ENCODE peak calls at places on chromosomes 16 and 17, in six cellular contexts. P, J, X, Y, D and V are unnamed samples.

GRCh38 chr17:73091410-73091769 is 1.1 kb downstream of the SLC39A11 start:
- DNase-seq in D (no peak), Y (no peak), J (no peak), X (no peak), P (no peak), V (no peak)

GRCh38 chr17:27523712-27524111 is 67.5 kb downstream of the KSR1 start:
- DNase-seq in X (no peak), D (no peak), Y (no peak), J (no peak), P (no peak), V (no peak)

GRCh38 chr17:57879437-57880085 is 29.7 kb upstream of the MRPS23 start:
- DNase-seq in Y (no peak), D (no peak), P (peak), J (no peak), X (peak), V (no peak)

GRCh38 chr16:14559809-14560227 is 70.2 kb downstream of the PARN start:
- DNase-seq in X (peak), J (no peak), D (no peak), P (no peak), Y (no peak), V (peak)

GRCh38 chr16:3868556-3868955 is 12.0 kb downstream of the CREBBP start:
- DNase-seq in D (no peak), X (no peak), Y (no peak), J (no peak), P (no peak), V (peak)

GRCh38 chr16:29925805-29926674 is at the start of gene KCTD13:
- DNase-seq in Y (peak), X (peak), J (peak), P (peak), D (peak), V (peak)

GRCh38 chr16:15811778-15812750 is 44.8 kb downstream of the MYH11 start:
- DNase-seq in P (no peak), Y (no peak), J (no peak), D (no peak), X (no peak), V (peak)

GRCh38 chr17:60006160-60006559 is 41.6 kb upstream of the RNFT1 start:
- DNase-seq in X (no peak), D (no peak), P (no peak), Y (no peak), J (no peak), V (no peak)

GRCh38 chr17:38454528-38454927 is 26.3 kb downstream of the ARHGAP23 start:
- DNase-seq in D (no peak), P (peak), X (no peak), J (no peak), Y (peak), V (no peak)

GRCh38 chr16:57775661-57776469 is 26.4 kb downstream of the KIFC3 start:
- DNase-seq in P (no peak), J (no peak), D (no peak), Y (no peak), X (peak), V (peak)

GRCh38 chr17:55407641-55408566 is 13.7 kb downstream of the MMD start:
- DNase-seq in J (no peak), X (peak), P (no peak), D (no peak), Y (no peak), V (no peak)

GRCh38 chr16:66366433-66367299 is at the start of gene CDH5:
- DNase-seq in Y (peak), J (no peak), D (no peak), P (no peak), X (no peak), V (no peak)

GRCh38 chr17:57486978-57487377 is 230.7 kb downstream of the MSI2 start:
- DNase-seq in P (no peak), X (no peak), Y (no peak), D (no peak), J (no peak), V (peak)

GRCh38 chr17:79019631-79020584 is 4.1 kb upstream of the C1QTNF1 start:
- DNase-seq in D (no peak), P (peak), Y (peak), J (peak), X (peak), V (peak)

GRCh38 chr16:87677830-87678229 is 75.5 kb downstream of the JPH3 start:
- DNase-seq in P (no peak), Y (no peak), D (no peak), J (no peak), X (no peak), V (no peak)

GRCh38 chr16:17105239-17105721 is 365.5 kb downstream of the XYLT1 start:
- DNase-seq in Y (no peak), X (no peak), D (no peak), P (no peak), J (no peak), V (no peak)

GRCh38 chr16:77965346-77965745 is 57.0 kb upstream of the CLEC3A start:
- DNase-seq in J (no peak), Y (no peak), P (no peak), D (no peak), X (no peak), V (no peak)

GRCh38 chr16:18853694-18854093 is 52.3 kb upstream of the ARL6IP1 start:
- DNase-seq in Y (no peak), P (no peak), J (no peak), D (no peak), X (no peak), V (no peak)

GRCh38 chr16:50467559-50467942 is 80.6 kb upstream of the NKD1 start:
- DNase-seq in Y (no peak), X (no peak), D (no peak), J (no peak), P (no peak), V (no peak)

GRCh38 chr16:20910781-20911321 is 10.3 kb downstream of the LYRM1 start:
- DNase-seq in D (no peak), J (no peak), P (no peak), X (no peak), Y (peak), V (peak)

GRCh38 chr17:81063488-81064093 is 28.6 kb downstream of the BAIAP2 start:
- DNase-seq in J (no peak), P (no peak), D (no peak), X (no peak), Y (no peak), V (no peak)

GRCh38 chr17:35089846-35090193 is 26.3 kb upstream of the RFFL start:
- DNase-seq in Y (peak), D (no peak), X (peak), J (peak), P (peak), V (peak)

GRCh38 chr17:9658593-9659211 is 13.4 kb downstream of the USP43 start:
- DNase-seq in Y (no peak), X (no peak), P (no peak), D (no peak), J (no peak), V (no peak)

GRCh38 chr17:43324205-43324893 is 74.4 kb upstream of the ARL4D start:
- DNase-seq in P (no peak), X (no peak), D (peak), Y (peak), J (no peak), V (no peak)

GRCh38 chr16:75114179-75114945 is 2.2 kb downstream of the LDHD start:
- DNase-seq in D (no peak), P (no peak), J (no peak), Y (no peak), X (no peak), V (no peak)

GRCh38 chr16:76780556-76780955 is 410.4 kb upstream of the MON1B start:
- DNase-seq in D (no peak), Y (no peak), J (no peak), P (no peak), X (no peak), V (peak)

GRCh38 chr17:46771601-46772012 is 46.9 kb downstream of the WNT3 start:
- DNase-seq in P (no peak), J (peak), D (no peak), X (no peak), Y (no peak), V (peak)

GRCh38 chr17:67995568-67996191 is 589 bp downstream of the C17orf58 start:
- DNase-seq in P (peak), Y (no peak), D (no peak), X (no peak), J (no peak), V (peak)

GRCh38 chr16:10941127-10941933 is 938 bp downstream of the DEXI start:
- DNase-seq in X (no peak), J (no peak), P (no peak), Y (no peak), D (no peak), V (no peak)

GRCh38 chr17:8606415-8606814 is 24.1 kb downstream of the MYH10 start:
- DNase-seq in X (no peak), P (no peak), J (no peak), Y (peak), D (no peak), V (no peak)

GRCh38 chr17:81519284-81520020 is 6.9 kb upstream of the ACTG1 start:
- DNase-seq in D (no peak), Y (no peak), J (peak), P (peak), X (no peak), V (no peak)

GRCh38 chr17:31495049-31495885 is 103.8 kb downstream of the RAB11FIP4 start:
- DNase-seq in P (no peak), D (no peak), J (no peak), Y (no peak), X (no peak), V (peak)

GRCh38 chr17:48605991-48606891 is 1.5 kb upstream of the HOXB6 start:
- DNase-seq in Y (no peak), J (no peak), P (no peak), X (no peak), D (no peak), V (no peak)

GRCh38 chr17:48606892-48607241 is 2.1 kb upstream of the HOXB6 start:
- DNase-seq in Y (no peak), D (no peak), J (no peak), P (no peak), X (no peak), V (no peak)

GRCh38 chr17:48605409-48605864 is 651 bp upstream of the HOXB6 start:
- DNase-seq in P (no peak), D (no peak), J (peak), X (no peak), Y (no peak), V (no peak)

GRCh38 chr17:48603959-48604769 is 622 bp downstream of the HOXB6 start:
- DNase-seq in Y (peak), D (no peak), X (no peak), J (peak), P (peak), V (no peak)

DNA sequence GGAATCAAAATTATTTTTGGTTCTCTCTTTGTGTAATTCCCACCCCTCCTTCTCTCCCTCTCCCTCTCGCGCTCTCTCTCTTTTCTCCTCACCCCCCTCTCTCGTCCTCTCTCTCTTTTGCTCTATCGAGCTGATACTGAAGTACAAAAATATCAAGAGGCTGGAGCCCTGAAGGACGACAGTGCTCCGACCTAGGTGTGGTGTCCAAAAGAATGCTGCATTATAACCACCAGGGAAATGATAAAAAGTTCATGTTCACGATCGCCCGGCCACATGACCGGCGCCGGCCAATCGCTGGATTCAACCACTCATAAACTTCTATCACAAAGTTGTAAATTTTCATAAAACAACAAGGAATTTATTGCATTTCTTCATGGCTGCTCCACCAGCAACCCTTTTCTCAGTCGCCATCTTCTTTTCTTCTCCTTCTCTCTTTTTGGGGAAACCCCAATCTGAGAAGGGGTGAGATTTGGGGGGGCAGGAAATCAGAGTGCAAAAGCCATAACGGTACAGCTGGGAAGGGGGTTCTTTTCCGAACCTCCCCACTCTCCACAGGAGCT is at the start of gene HOXB6:
- DNase-seq in D (no peak), X (no peak), P (peak), Y (peak), J (peak), V (no peak)
- H3K4me3 ChIP-seq in D (no peak), X (no peak), P (peak), Y (peak), J (peak), V (no peak)

DNA sequence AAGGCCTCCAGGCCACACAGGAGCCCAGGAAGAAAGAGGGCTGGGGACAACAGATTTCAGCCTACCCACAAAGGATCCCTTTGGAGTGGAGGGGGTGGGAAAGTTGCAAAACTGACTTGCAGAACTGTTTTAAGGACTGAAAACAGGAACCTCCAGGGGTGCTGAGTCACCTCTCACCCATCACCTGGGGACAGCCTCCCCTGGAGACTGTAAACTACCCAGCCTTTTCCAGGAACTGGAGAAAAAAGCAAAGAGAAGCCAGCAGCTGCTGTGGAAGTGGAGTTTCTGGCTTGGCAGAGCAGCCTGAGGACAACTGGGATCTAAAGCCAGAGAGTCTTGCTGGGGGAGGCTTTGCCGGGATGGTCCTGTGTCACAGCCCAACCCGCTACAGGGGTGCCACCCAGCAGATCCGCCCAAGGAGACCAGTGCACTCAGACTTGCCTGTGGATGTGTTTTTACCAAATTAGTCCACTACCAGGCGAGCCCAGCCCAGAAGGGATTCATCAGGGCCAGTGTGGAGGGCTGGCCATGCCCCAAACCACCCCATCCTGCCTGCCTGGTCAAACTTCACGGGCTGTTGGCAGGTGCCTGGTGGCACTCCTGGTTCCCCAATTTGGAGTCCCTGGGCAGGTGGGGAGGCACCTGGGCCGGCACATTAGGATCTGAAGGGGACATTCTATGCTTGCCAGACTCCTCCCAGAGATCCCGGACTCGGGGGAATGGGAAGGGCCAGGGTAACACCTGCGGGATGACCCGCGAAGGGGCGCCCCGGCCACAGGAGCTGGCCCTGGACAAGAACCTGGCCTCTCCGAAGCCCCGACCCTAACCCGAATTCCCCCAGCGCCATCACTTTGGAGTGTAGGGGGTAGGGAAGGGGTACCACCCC is 832 bp downstream of the MSRB1 start:
- DNase-seq in Y (no peak), D (no peak), P (no peak), X (no peak), J (peak), V (peak)
- TF ChIP-seq MYC in Y (no peak), D (no peak), P (no peak), X (no peak), J (no peak), V (no peak)

GRCh38 chr16:59039066-59039465 is 304.9 kb upstream of the GOT2 start:
- DNase-seq in Y (no peak), X (no peak), J (no peak), D (no peak), P (no peak), V (no peak)
- H3K4me3 ChIP-seq in Y (no peak), X (no peak), J (no peak), D (no peak), P (no peak), V (no peak)

DNA sequence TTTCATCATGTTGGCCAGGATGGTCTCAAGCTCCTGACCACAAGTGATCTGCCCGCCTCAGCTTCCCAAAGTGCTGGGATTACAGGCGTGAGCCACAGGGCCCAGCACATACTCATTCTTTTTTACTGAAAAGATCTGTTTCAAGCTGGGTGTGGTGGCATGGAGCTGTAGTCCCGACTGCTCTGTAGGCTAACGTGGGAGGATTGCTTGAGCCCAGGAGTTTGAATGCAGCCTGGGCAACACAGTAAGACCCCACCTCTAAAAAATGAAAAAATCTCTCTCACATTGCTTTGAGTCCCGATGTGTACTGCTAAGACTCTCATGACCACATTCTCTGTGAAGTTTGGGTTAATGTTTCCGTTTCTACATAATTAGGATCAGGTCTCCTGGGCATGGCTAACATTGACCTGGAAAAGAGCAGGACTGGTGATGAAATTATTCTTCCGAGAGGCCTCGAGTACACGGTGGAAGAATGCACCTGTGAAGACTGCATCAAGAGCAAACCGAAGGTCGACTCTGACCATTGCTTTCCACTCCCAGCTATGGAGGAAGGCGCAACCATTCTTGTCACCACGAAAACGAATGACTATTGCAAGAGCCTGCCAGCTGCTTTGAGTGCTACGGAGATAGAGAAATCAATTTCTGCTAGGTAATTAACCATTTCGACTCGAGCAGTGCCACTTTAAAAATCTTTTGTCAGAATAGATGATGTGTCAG is 2.3 kb downstream of the TNFRSF17 start:
- DNase-seq in J (no peak), D (no peak), P (no peak), Y (no peak), X (no peak), V (no peak)
- TF ChIP-seq MYC in J (no peak), D (no peak), P (no peak), Y (no peak), X (no peak), V (no peak)

GRCh38 chr16:85171004-85171808 is 58.9 kb upstream of the CIBAR2 start:
- DNase-seq in P (no peak), J (peak), X (no peak), D (no peak), Y (peak), V (no peak)
- H3K4me3 ChIP-seq in P (no peak), J (peak), X (peak), D (no peak), Y (peak), V (no peak)

GRCh38 chr16:88882358-88883030 is 16.0 kb upstream of the PABPN1L start:
- DNase-seq in Y (no peak), X (no peak), P (no peak), D (no peak), J (peak), V (peak)
- TF ChIP-seq MYC in Y (no peak), X (no peak), P (no peak), D (no peak), J (no peak), V (no peak)

GRCh38 chr17:75486951-75487350 is 28.4 kb downstream of the CASKIN2 start:
- DNase-seq in X (no peak), J (no peak), Y (no peak), P (no peak), D (no peak), V (no peak)

GRCh38 chr17:75486151-75486550 is 29.2 kb downstream of the CASKIN2 start:
- DNase-seq in P (no peak), Y (no peak), X (no peak), J (no peak), D (no peak), V (no peak)

GRCh38 chr17:75488693-75489510 is 26.4 kb downstream of the CASKIN2 start:
- DNase-seq in D (no peak), P (no peak), J (no peak), Y (no peak), X (no peak), V (no peak)

GRCh38 chr17:75485688-75486087 is 29.3 kb downstream of the TMEM94 start:
- DNase-seq in J (no peak), Y (no peak), X (no peak), P (no peak), D (no peak), V (no peak)

GRCh38 chr17:75487351-75488070 is 27.8 kb downstream of the CASKIN2 start:
- DNase-seq in J (peak), X (no peak), P (no peak), Y (no peak), D (no peak), V (peak)
- H3K4me3 ChIP-seq in J (no peak), X (no peak), P (no peak), Y (no peak), D (no peak), V (peak)

GRCh38 chr17:19415311-19415710 is 4.3 kb downstream of the RNF112 start:
- DNase-seq in Y (no peak), X (no peak), J (no peak), D (no peak), P (no peak), V (no peak)

GRCh38 chr17:19415806-19416775 is 5.1 kb downstream of the RNF112 start:
- DNase-seq in J (no peak), D (no peak), X (no peak), P (no peak), Y (no peak), V (no peak)

GRCh38 chr17:19421926-19422325 is 10.9 kb downstream of the RNF112 start:
- DNase-seq in X (no peak), D (no peak), Y (no peak), P (no peak), J (no peak), V (no peak)

GRCh38 chr17:19417611-19418010 is 6.6 kb downstream of the RNF112 start:
- DNase-seq in D (no peak), X (no peak), Y (no peak), P (no peak), J (no peak), V (no peak)

GRCh38 chr17:19418312-19418992 is 7.4 kb downstream of the RNF112 start:
- DNase-seq in J (no peak), X (no peak), P (no peak), Y (peak), D (no peak), V (peak)
- TF ChIP-seq MYC in J (no peak), X (no peak), P (no peak), Y (no peak), D (no peak), V (no peak)